ENCODE peak calls at places on chromosomes 4 and X, in ten cellular contexts. P is fibroblast of the aortic adventitia, Z is IMR-90, J is bronchial epithelial cell, A is fibroblast of lung, Y is heart left ventricle, W is endodermal cell, U is HCT116, X is psoas muscle, I is ovary. H is an unnamed sample.

GRCh38 chr4:101708640-101709039 is 81.9 kb upstream of the BANK1 start:
- DNase-seq in P (no peak), Z (no peak), J (peak), A (no peak), Y (no peak), W (no peak), U (no peak), X (no peak), I (no peak), H (no peak)

GRCh38 chr4:184386271-184386781 is 88.0 kb downstream of the IRF2 start:
- DNase-seq in P (no peak), Z (no peak), J (no peak), A (no peak), Y (peak), W (peak), U (no peak), X (no peak), I (no peak), H (no peak)

GRCh38 chr4:123397276-123398150 is 918 bp downstream of the SPRY1 start:
- DNase-seq in P (peak), Z (peak), J (peak), A (peak), Y (peak), W (peak), U (peak), X (peak), I (peak), H (peak)

GRCh38 chr4:69763233-69763632 is 2.8 kb upstream of the SULT1B1 start:
- DNase-seq in P (no peak), Z (no peak), J (no peak), A (no peak), Y (no peak), W (no peak), U (no peak), X (no peak), I (no peak), H (no peak)

GRCh38 chr4:153661215-153661822 is 22.8 kb upstream of the TLR2 start:
- DNase-seq in P (peak), Z (no peak), J (peak), A (no peak), Y (no peak), W (no peak), U (no peak), X (no peak), I (no peak), H (peak)

GRCh38 chrX:115499112-115499805 is 61.7 kb upstream of the PLS3 start:
- DNase-seq in P (peak), Z (no peak), J (no peak), A (no peak), Y (no peak), W (no peak), U (no peak), X (no peak), I (no peak), H (peak)

GRCh38 chrX:74779175-74779574 is 146.1 kb downstream of the NEXMIF start:
- DNase-seq in P (no peak), Z (no peak), J (no peak), A (no peak), Y (no peak), W (no peak), U (no peak), X (no peak), I (no peak), H (no peak)

GRCh38 chr4:83618991-83619390 is 83.1 kb downstream of the GPAT3 start:
- DNase-seq in P (no peak), Z (peak), J (peak), A (peak), Y (peak), W (no peak), U (no peak), X (no peak), I (no peak), H (peak)

GRCh38 chr4:39820186-39820585 is 122.2 kb downstream of the UBE2K start:
- DNase-seq in P (no peak), Z (no peak), J (no peak), A (no peak), Y (peak), W (peak), U (no peak), X (no peak), I (no peak), H (no peak)

GRCh38 chr4:37758226-37758625 is 68.3 kb upstream of the PGM2 start:
- DNase-seq in P (peak), Z (peak), J (peak), A (peak), Y (no peak), W (no peak), U (no peak), X (no peak), I (peak), H (peak)

GRCh38 chrX:12993823-12994222 is 18.9 kb downstream of the TMSB4X start:
- DNase-seq in P (peak), Z (no peak), J (no peak), A (no peak), Y (no peak), W (no peak), U (no peak), X (no peak), I (no peak), H (no peak)

GRCh38 chrX:47198026-47198686 is 4.5 kb downstream of the UBA1 start:
- DNase-seq in P (peak), Z (peak), J (no peak), A (peak), Y (no peak), W (peak), U (no peak), X (peak), I (no peak), H (peak)

GRCh38 chrX:70422886-70423336 is at the start of gene GDPD2:
- DNase-seq in P (peak), Z (no peak), J (peak), A (peak), Y (no peak), W (peak), U (no peak), X (no peak), I (no peak), H (no peak)

GRCh38 chrX:108312938-108313337 is 125.3 kb downstream of the COL4A6 start:
- DNase-seq in P (peak), Z (peak), J (peak), A (peak), Y (peak), W (peak), U (peak), X (peak), I (no peak), H (peak)

GRCh38 chr4:2101346-2102044 is 42.4 kb downstream of the NAT8L start:
- DNase-seq in P (peak), Z (peak), J (peak), A (peak), Y (no peak), W (peak), U (no peak), X (no peak), I (no peak), H (no peak)

GRCh38 chr4:157751631-157752030 is 421.2 kb downstream of the GASK1B start:
- DNase-seq in P (no peak), Z (no peak), J (no peak), A (no peak), Y (no peak), W (no peak), U (no peak), X (no peak), I (no peak), H (no peak)

GRCh38 chr4:140163029-140163810 is 9.2 kb upstream of the MAML3 start:
- DNase-seq in P (peak), Z (peak), J (no peak), A (peak), Y (no peak), W (no peak), U (no peak), X (no peak), I (peak), H (peak)

GRCh38 chr4:27018076-27018475 is 157.4 kb downstream of the STIM2 start:
- DNase-seq in P (no peak), Z (no peak), J (no peak), A (no peak), Y (no peak), W (no peak), U (no peak), X (no peak), I (no peak), H (no peak)

GRCh38 chr4:106344324-106344970 is 24.1 kb downstream of the GIMD1 start:
- DNase-seq in P (peak), Z (peak), J (peak), A (peak), Y (no peak), W (no peak), U (no peak), X (no peak), I (no peak), H (peak)

GRCh38 chrX:8741981-8742380 is 10.0 kb upstream of the ANOS1 start:
- DNase-seq in P (no peak), Z (no peak), J (no peak), A (no peak), Y (no peak), W (no peak), U (no peak), X (no peak), I (no peak), H (no peak)

GRCh38 chr4:104345598-104346242 is 149.0 kb downstream of the CXXC4 start:
- DNase-seq in P (no peak), Z (no peak), J (no peak), A (no peak), Y (no peak), W (no peak), U (no peak), X (no peak), I (no peak), H (no peak)

GRCh38 chr4:55186700-55187099 is 61.3 kb upstream of the KDR start:
- DNase-seq in P (no peak), Z (no peak), J (no peak), A (no peak), Y (no peak), W (peak), U (no peak), X (no peak), I (no peak), H (no peak)

GRCh38 chr4:8727546-8728510 is 135.3 kb downstream of the CPZ start:
- DNase-seq in P (no peak), Z (no peak), J (no peak), A (no peak), Y (no peak), W (peak), U (no peak), X (peak), I (no peak), H (no peak)

GRCh38 chr4:84529169-84529751 is 30.2 kb upstream of the NKX6-1 start:
- DNase-seq in P (peak), Z (peak), J (peak), A (peak), Y (no peak), W (no peak), U (peak), X (no peak), I (no peak), H (peak)

GRCh38 chrX:46913710-46914109 is 1.5 kb downstream of the JADE3 start:
- DNase-seq in P (peak), Z (peak), J (peak), A (peak), Y (peak), W (peak), U (no peak), X (no peak), I (peak), H (peak)

GRCh38 chr4:149784018-149784417 is 31.6 kb downstream of the IQCM start:
- DNase-seq in P (peak), Z (peak), J (peak), A (peak), Y (no peak), W (no peak), U (no peak), X (no peak), I (no peak), H (peak)

GRCh38 chrX:31832263-31832662 is 760.4 kb upstream of the FTHL17 start:
- DNase-seq in P (no peak), Z (no peak), J (peak), A (peak), Y (no peak), W (no peak), U (no peak), X (no peak), I (no peak), H (no peak)

GRCh38 chr4:23819041-23819511 is 70.8 kb downstream of the PPARGC1A start:
- DNase-seq in P (no peak), Z (peak), J (no peak), A (peak), Y (peak), W (no peak), U (no peak), X (no peak), I (peak), H (peak)

GRCh38 chr4:72063726-72064125 is 31.9 kb downstream of the NPFFR2 start:
- DNase-seq in P (no peak), Z (no peak), J (no peak), A (peak), Y (no peak), W (no peak), U (no peak), X (no peak), I (no peak), H (no peak)

GRCh38 chr4:169795585-169795984 is 37.8 kb upstream of the HPF1 start:
- DNase-seq in P (peak), Z (no peak), J (peak), A (peak), Y (no peak), W (no peak), U (no peak), X (no peak), I (no peak), H (no peak)

GRCh38 chr4:169791064-169791463 is 33.3 kb upstream of the HPF1 start:
- DNase-seq in P (no peak), Z (no peak), J (peak), A (no peak), Y (no peak), W (no peak), U (no peak), X (no peak), I (no peak), H (no peak)

GRCh38 chr4:169791527-169792156 is 33.9 kb upstream of the HPF1 start:
- DNase-seq in P (peak), Z (peak), J (peak), A (peak), Y (peak), W (peak), U (peak), X (peak), I (peak), H (peak)
- TF ChIP-seq CTCF in P (peak), Z (peak), J (peak), A (peak), Y (peak), W (peak), U (peak), X (peak), I (no peak), H (peak)

GRCh38 chr4:179165862-179166261 is 1723.6 kb upstream of the AGA start:
- DNase-seq in P (no peak), Z (no peak), J (no peak), A (no peak), Y (no peak), W (no peak), U (no peak), X (no peak), I (no peak), H (no peak)
- H3K4me3 ChIP-seq in P (no peak), Z (no peak), J (no peak), A (no peak), Y (no peak), W (peak), U (no peak), X (no peak), I (no peak), H (no peak)

GRCh38 chrX:77446029-77446585 is 1.1 kb upstream of the FGF16 start:
- DNase-seq in P (no peak), Z (no peak), J (no peak), A (no peak), Y (no peak), W (peak), U (no peak), X (peak), I (no peak), H (no peak)
- TF ChIP-seq CTCF in P (peak), Z (peak), J (peak), A (peak), Y (peak), W (peak), U (no peak), X (peak), I (no peak), H (peak)

DNA sequence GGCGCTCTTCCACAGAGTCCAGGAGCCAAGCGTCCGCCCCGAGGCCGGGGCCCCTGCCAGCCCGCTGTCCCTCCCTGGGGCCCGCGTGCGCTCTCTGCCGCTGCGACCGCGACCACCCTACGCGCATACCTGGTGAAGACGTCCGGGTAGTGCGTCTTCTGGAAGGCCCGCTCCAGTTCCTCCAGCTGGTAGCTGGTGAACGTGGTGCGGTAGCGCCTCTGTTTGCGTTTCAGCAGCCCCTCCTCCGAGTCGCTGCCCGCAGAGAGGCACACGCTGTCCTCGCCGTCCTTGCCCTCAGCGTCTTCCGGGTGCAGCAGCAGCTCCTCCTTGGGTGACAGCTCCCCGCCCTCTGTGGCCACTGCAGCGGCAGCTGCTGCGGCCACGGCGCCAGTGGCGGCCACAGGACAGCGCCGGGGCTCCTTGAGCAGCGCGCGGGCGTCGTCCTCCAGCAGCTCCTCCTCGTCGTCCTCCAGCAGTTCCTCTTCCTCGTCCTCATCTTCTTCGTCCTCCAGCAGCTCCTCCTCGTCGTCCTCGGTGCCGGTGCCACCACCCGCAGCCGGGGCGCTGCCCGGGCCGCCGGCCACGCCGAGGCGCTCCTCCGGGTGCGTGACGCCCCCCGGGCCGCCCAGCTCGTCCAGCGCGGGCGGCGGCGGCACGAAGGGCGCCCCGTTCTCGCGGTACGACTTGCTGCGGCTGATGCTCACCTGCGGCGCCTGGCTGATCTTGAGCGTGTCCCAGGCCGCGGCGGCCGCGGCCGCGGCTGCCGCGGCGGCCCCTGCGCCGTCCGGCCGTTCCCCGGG is 2.8 kb downstream of the ARX start:
- DNase-seq in P (no peak), Z (no peak), J (no peak), A (no peak), Y (no peak), W (peak), U (no peak), X (peak), I (no peak), H (no peak)
- H3K4me3 ChIP-seq in P (peak), Z (no peak), J (no peak), A (no peak), Y (peak), W (no peak), U (no peak), X (peak), I (peak), H (no peak)

GRCh38 chrX:4830880-4831557 is 1117.6 kb upstream of the PRKX start:
- DNase-seq in P (no peak), Z (no peak), J (peak), A (peak), Y (no peak), W (no peak), U (no peak), X (no peak), I (no peak), H (no peak)

DNA sequence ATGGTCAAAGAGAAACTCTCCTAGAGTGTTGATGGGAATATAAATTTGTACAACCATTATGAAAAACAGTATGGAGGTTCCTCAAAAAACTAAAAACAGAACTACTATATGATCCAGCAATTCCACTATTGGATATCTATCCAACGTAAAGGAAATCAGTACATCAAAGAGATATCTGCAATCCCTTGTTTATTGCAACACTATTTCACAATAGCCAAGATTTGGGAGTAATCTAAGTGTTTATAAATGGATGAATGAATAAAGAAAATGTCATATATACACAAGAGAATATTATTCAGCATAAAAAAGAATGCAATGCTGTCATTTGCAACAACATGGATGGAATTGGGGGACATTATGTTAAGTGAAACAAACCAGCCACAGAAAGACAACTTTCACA is 1118.1 kb upstream of the PRKX start:
- DNase-seq in P (no peak), Z (no peak), J (peak), A (no peak), Y (no peak), W (no peak), U (no peak), X (no peak), I (no peak), H (no peak)
- TF ChIP-seq CTCF in P (no peak), Z (no peak), J (no peak), A (no peak), Y (no peak), W (no peak), U (no peak), X (no peak), I (no peak), H (no peak)

GRCh38 chr4:742742-743311 is 37.2 kb downstream of the PCGF3 start:
- DNase-seq in P (peak), Z (peak), J (no peak), A (no peak), Y (peak), W (peak), U (peak), X (peak), I (peak), H (peak)

GRCh38 chr4:744212-744841 is 38.7 kb downstream of the PCGF3 start:
- DNase-seq in P (no peak), Z (no peak), J (no peak), A (no peak), Y (no peak), W (no peak), U (no peak), X (peak), I (no peak), H (no peak)

GRCh38 chr4:742096-742741 is 36.6 kb downstream of the PCGF3 start:
- DNase-seq in P (no peak), Z (no peak), J (no peak), A (no peak), Y (no peak), W (no peak), U (no peak), X (no peak), I (no peak), H (no peak)

GRCh38 chr4:740656-741282 is 35.1 kb downstream of the PCGF3 start:
- DNase-seq in P (no peak), Z (peak), J (no peak), A (peak), Y (no peak), W (no peak), U (no peak), X (peak), I (no peak), H (no peak)

GRCh38 chr4:743463-744211 is 38.0 kb downstream of the PCGF3 start:
- DNase-seq in P (peak), Z (peak), J (no peak), A (no peak), Y (no peak), W (no peak), U (no peak), X (peak), I (no peak), H (peak)
- H3K4me3 ChIP-seq in P (no peak), Z (no peak), J (no peak), A (no peak), Y (no peak), W (no peak), U (no peak), X (no peak), I (no peak), H (no peak)

DNA sequence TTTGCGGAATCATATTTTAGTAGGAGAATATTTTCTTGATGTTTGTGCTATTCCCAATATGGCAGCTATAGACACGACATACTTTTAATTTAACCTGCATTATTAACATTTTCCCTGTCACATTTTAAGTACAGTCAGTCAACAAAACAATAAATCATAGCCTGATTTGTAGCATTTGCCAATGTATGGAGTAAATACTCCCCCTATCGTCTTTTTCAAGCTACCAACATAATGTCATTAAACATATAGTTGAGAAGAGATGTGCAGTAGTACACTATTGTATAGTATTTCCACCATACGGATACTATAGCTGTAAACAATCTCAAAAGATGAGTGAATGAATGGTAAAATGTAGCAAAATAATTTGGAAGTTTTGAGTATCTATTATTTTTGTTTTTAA is 303.7 kb upstream of the MAGEB2 start:
- DNase-seq in P (peak), Z (no peak), J (no peak), A (no peak), Y (no peak), W (no peak), U (no peak), X (no peak), I (no peak), H (no peak)
- TF ChIP-seq CTCF in P (peak), Z (peak), J (no peak), A (no peak), Y (no peak), W (no peak), U (no peak), X (no peak), I (no peak), H (no peak)

DNA sequence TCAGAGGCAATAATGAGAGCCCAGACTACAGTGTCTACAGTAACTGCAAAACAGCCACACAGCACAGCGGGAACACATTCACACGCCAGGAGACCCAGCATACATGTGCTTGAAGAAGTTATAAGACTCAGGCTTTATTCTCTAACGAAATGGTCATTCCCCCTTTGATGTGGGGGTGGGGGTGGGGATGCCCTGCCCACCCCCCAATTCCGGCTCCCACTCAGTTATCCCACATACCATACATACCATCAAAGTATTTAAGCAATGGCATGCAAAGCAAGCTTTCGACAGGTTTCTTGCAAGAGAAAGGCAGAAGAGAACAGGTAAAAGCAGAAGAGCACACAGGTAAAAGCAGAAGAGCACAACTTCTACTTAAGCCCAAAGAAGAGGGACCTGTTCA is 3.6 kb downstream of the MECP2 start:
- DNase-seq in P (no peak), Z (no peak), J (no peak), A (no peak), Y (no peak), W (peak), U (no peak), X (no peak), I (no peak), H (no peak)
- H3K4me3 ChIP-seq in P (peak), Z (no peak), J (no peak), A (no peak), Y (no peak), W (peak), U (no peak), X (no peak), I (no peak), H (no peak)